ENCODE peak calls at places on chromosomes 1 and 21, in eight cellular contexts. X is CD8-positive, alpha-beta T cell; O is heart right ventricle; P is right lobe of liver; S is OCI-LY7; V is Panc1; B is left ventricle myocardium inferior; R is kidney. D is an unnamed sample.

GRCh38 chr21:45617021-45617930 is 26.2 kb upstream of the PCBP3 start:
- DNase-seq in X (no peak), O (no peak), P (peak), S (no peak), V (no peak), B (no peak), R (peak), D (peak)

GRCh38 chr1:106889054-106889453 is 167.4 kb upstream of the PRMT6 start:
- DNase-seq in X (no peak), O (no peak), P (no peak), S (no peak), V (no peak), B (no peak), R (no peak), D (no peak)

GRCh38 chr1:44643721-44644330 is 30.5 kb downstream of the TMEM53 start:
- DNase-seq in X (no peak), O (no peak), P (peak), S (no peak), V (no peak), B (no peak), R (no peak), D (no peak)

GRCh38 chr21:44800103-44800502 is 1.5 kb downstream of the UBE2G2 start:
- DNase-seq in X (no peak), O (no peak), P (no peak), S (peak), V (no peak), B (no peak), R (no peak), D (no peak)

GRCh38 chr1:50174101-50174500 is 65.4 kb downstream of the ELAVL4 start:
- DNase-seq in X (no peak), O (no peak), P (no peak), S (no peak), V (no peak), B (no peak), R (no peak), D (no peak)

GRCh38 chr1:156194300-156194652 is 372 bp downstream of the SLC25A44 start:
- DNase-seq in X (no peak), O (peak), P (no peak), S (no peak), V (no peak), B (no peak), R (no peak), D (no peak)

GRCh38 chr1:152495066-152495675 is 15.4 kb upstream of the LCE5A start:
- DNase-seq in X (no peak), O (no peak), P (no peak), S (no peak), V (no peak), B (no peak), R (no peak), D (no peak)

GRCh38 chr1:208107817-208108608 is 136.2 kb downstream of the PLXNA2 start:
- DNase-seq in X (no peak), O (no peak), P (no peak), S (no peak), V (no peak), B (no peak), R (no peak), D (peak)

GRCh38 chr1:233394860-233395717 is 67.6 kb downstream of the MAP3K21 start:
- DNase-seq in X (no peak), O (no peak), P (no peak), S (peak), V (peak), B (no peak), R (no peak), D (no peak)

GRCh38 chr1:114718661-114719423 is 2.3 kb upstream of the NRAS start:
- DNase-seq in X (no peak), O (no peak), P (no peak), S (no peak), V (no peak), B (no peak), R (no peak), D (no peak)

GRCh38 chr1:2822621-2823145 is 21.2 kb upstream of the TTC34 start:
- DNase-seq in X (no peak), O (peak), P (no peak), S (no peak), V (no peak), B (no peak), R (peak), D (peak)

GRCh38 chr1:223708001-223708359 is 4.4 kb upstream of the CAPN2 start:
- DNase-seq in X (no peak), O (no peak), P (peak), S (no peak), V (no peak), B (no peak), R (no peak), D (no peak)
- H3K27ac ChIP-seq in X (no peak), O (peak), P (no peak), S (no peak), V (peak), B (peak), R (peak), D (peak)

DNA sequence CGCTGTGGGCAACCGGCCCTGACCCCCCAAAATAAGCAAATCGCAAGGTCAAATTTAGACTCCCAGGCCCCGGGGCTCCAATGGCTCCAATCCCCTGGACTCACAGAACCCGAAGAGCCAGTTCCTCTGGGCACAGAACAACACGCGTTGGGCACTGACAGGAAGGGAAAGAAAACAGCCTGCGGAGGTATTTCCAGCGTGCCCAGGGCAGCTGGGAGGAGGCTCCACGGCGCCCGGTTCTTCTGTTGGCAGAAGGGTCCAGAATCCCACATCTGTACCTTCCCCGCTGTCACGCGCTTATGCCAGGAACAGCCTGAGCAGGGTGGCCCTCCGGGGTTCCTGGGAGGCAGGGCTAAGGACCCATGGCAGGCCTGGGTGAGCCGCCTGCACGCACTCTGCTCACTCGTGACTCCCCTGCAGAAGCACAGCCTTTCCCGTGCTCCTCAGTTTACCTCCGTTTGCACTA is 85.5 kb downstream of the RIPK4 start:
- DNase-seq in X (no peak), O (no peak), P (no peak), S (no peak), V (no peak), B (no peak), R (no peak), D (no peak)
- H3K27ac ChIP-seq in X (no peak), O (no peak), P (no peak), S (no peak), V (peak), B (no peak), R (peak), D (no peak)

GRCh38 chr1:159924791-159925712 is at the start of gene TAGLN2:
- DNase-seq in X (peak), O (peak), P (peak), S (peak), V (peak), B (peak), R (peak), D (peak)
- H3K27ac ChIP-seq in X (peak), O (peak), P (peak), S (peak), V (peak), B (peak), R (peak), D (peak)

GRCh38 chr1:113552244-113552643 is 161.9 kb downstream of the MAGI3 start:
- DNase-seq in X (no peak), O (no peak), P (no peak), S (no peak), V (no peak), B (no peak), R (no peak), D (no peak)

GRCh38 chr1:113557176-113557575 is 166.9 kb downstream of the MAGI3 start:
- DNase-seq in X (no peak), O (no peak), P (no peak), S (no peak), V (no peak), B (no peak), R (no peak), D (no peak)

DNA sequence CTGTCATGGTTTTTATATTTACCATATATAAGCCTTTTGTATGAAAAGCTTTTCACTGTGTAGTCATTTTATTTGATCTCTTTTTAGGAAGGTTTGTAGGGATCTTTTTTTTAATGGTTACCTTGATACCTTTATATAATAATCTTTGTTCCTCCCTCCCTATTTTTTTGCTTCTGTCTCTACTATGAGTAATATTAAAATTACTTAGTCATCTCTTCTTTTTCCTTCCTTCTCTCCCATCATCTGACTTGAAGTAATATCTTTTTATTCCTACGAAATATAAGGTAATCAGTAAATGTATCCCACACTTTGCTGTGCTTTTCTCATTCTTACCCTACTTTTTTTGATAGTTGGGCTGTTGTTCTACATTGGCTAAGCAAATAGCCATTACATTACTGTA is 161.4 kb downstream of the MAGI3 start:
- DNase-seq in X (no peak), O (no peak), P (no peak), S (no peak), V (no peak), B (no peak), R (no peak), D (no peak)
- H3K27ac ChIP-seq in X (no peak), O (no peak), P (no peak), S (no peak), V (no peak), B (no peak), R (no peak), D (no peak)

GRCh38 chr1:1420654-1421134 is 382 bp downstream of the ANKRD65 start:
- DNase-seq in X (no peak), O (no peak), P (no peak), S (no peak), V (no peak), B (no peak), R (peak), D (no peak)
- H3K27ac ChIP-seq in X (no peak), O (peak), P (no peak), S (no peak), V (peak), B (peak), R (no peak), D (peak)

GRCh38 chr1:206538901-206539655 is 31.7 kb downstream of the RASSF5 start:
- DNase-seq in X (no peak), O (no peak), P (no peak), S (no peak), V (no peak), B (no peak), R (no peak), D (no peak)

GRCh38 chr1:206540044-206540758 is 32.9 kb downstream of the RASSF5 start:
- DNase-seq in X (no peak), O (peak), P (peak), S (no peak), V (no peak), B (no peak), R (peak), D (no peak)

GRCh38 chr1:206538086-206538781 is 30.9 kb downstream of the RASSF5 start:
- DNase-seq in X (no peak), O (no peak), P (no peak), S (no peak), V (no peak), B (no peak), R (no peak), D (no peak)

GRCh38 chr1:206544562-206545257 is 37.4 kb downstream of the RASSF5 start:
- DNase-seq in X (peak), O (peak), P (peak), S (peak), V (peak), B (peak), R (peak), D (peak)

GRCh38 chr1:206541236-206541833 is 34.0 kb downstream of the RASSF5 start:
- DNase-seq in X (no peak), O (no peak), P (no peak), S (no peak), V (no peak), B (no peak), R (no peak), D (no peak)
- H3K27ac ChIP-seq in X (no peak), O (no peak), P (peak), S (no peak), V (no peak), B (no peak), R (no peak), D (peak)

GRCh38 chr1:116738673-116739370 is 15.4 kb upstream of the CD2 start:
- DNase-seq in X (peak), O (no peak), P (no peak), S (peak), V (no peak), B (no peak), R (no peak), D (no peak)
- H3K27ac ChIP-seq in X (peak), O (no peak), P (no peak), S (peak), V (no peak), B (no peak), R (no peak), D (no peak)

GRCh38 chr1:54800041-54800898 is 853 bp downstream of the TTC22 start:
- DNase-seq in X (no peak), O (no peak), P (peak), S (no peak), V (no peak), B (no peak), R (no peak), D (peak)
- H3K27ac ChIP-seq in X (peak), O (no peak), P (peak), S (no peak), V (no peak), B (no peak), R (no peak), D (no peak)

D was measured in left lung.